ENCODE peak calls at places on chromosome 20, in four cellular contexts. P is K562, Z is A549, G is HepG2. X is an unnamed sample.

GRCh38 chr20:10846831-10847230 is 173.0 kb upstream of the JAG1 start:
- DNase-seq in P (no peak), Z (no peak), G (no peak), X (no peak)

GRCh38 chr20:17825949-17826843 is 126.4 kb downstream of the BANF2 start:
- DNase-seq in P (no peak), G (peak; percentile 44), Z (no peak), X (no peak)

GRCh38 chr20:11045412-11046175 is 371.8 kb upstream of the JAG1 start:
- DNase-seq in P (no peak), Z (no peak), G (peak; percentile 6), X (no peak)

GRCh38 chr20:41571006-41571405 is 47.2 kb downstream of the CHD6 start:
- DNase-seq in P (no peak), Z (no peak), G (no peak), X (no peak)

GRCh38 chr20:56925696-56926101 is 296.6 kb downstream of the TFAP2C start:
- DNase-seq in G (no peak), Z (no peak), P (no peak), X (peak; percentile 66)

GRCh38 chr20:16666272-16666671 is 63.6 kb upstream of the SNRPB2 start:
- DNase-seq in P (no peak), G (no peak), Z (peak; percentile 23), X (no peak)

GRCh38 chr20:46752639-46753235 is 43.3 kb downstream of the SLC2A10 start:
- DNase-seq in Z (peak; percentile 69), G (peak; percentile 63), P (peak; percentile 41), X (peak; percentile 80)

GRCh38 chr20:64212750-64213149 is 42.8 kb upstream of the PCMTD2 start:
- DNase-seq in G (no peak), P (no peak), Z (no peak), X (no peak)

GRCh38 chr20:17611290-17611539 is 41.3 kb downstream of the DSTN start:
- DNase-seq in G (no peak), Z (peak; percentile 66), P (no peak), X (no peak)

GRCh38 chr20:37285664-37286374 is 3.6 kb upstream of the MANBAL start:
- DNase-seq in G (peak; percentile 87), P (no peak), Z (no peak), X (no peak)

GRCh38 chr20:4021905-4022304 is 6.5 kb upstream of the RNF24 start:
- DNase-seq in Z (no peak), P (no peak), G (no peak), X (no peak)

GRCh38 chr20:60236613-60237012 is 278.4 kb downstream of the CDH26 start:
- DNase-seq in G (no peak), P (no peak), Z (no peak), X (no peak)

GRCh38 chr20:41181567-41181966 is 44.2 kb downstream of the PLCG1 start:
- DNase-seq in Z (no peak), P (no peak), G (no peak), X (no peak)

GRCh38 chr20:24705486-24705885 is 236.1 kb downstream of the SYNDIG1 start:
- DNase-seq in P (no peak), Z (no peak), G (no peak), X (no peak)

GRCh38 chr20:44866703-44867335 is 18.7 kb upstream of the YWHAB start:
- DNase-seq in Z (no peak), P (no peak), G (no peak), X (no peak)

GRCh38 chr20:38579921-38580320 is 1.1 kb upstream of the ADIG start:
- DNase-seq in Z (no peak), G (no peak), P (no peak), X (no peak)

GRCh38 chr20:63587781-63588591 is 13.9 kb upstream of the HELZ2 start:
- DNase-seq in Z (no peak), G (no peak), P (no peak), X (no peak)

GRCh38 chr20:55160022-55160421 is 684.6 kb downstream of the DOK5 start:
- DNase-seq in G (no peak), P (no peak), Z (no peak), X (no peak)

GRCh38 chr20:62726716-62727583 is 18.3 kb downstream of the NTSR1 start:
- DNase-seq in P (no peak), Z (no peak), G (no peak), X (no peak)

GRCh38 chr20:43914286-43914685 is 366 bp upstream of the TOX2 start:
- DNase-seq in Z (no peak), P (no peak), G (no peak), X (no peak)

GRCh38 chr20:61964675-61965605 is 100.7 kb downstream of the TAF4 start:
- DNase-seq in P (no peak), Z (no peak), G (no peak), X (peak; percentile 56)

GRCh38 chr20:12321746-12322145 is 404.1 kb downstream of the BTBD3 start:
- DNase-seq in P (no peak), Z (no peak), G (no peak), X (no peak)

GRCh38 chr20:53752971-53753879 is 159.6 kb upstream of the ZNF217 start:
- DNase-seq in Z (peak; percentile 88), G (no peak), P (peak; percentile 80), X (no peak)

GRCh38 chr20:41664584-41664983 is 46.4 kb upstream of the CHD6 start:
- DNase-seq in P (peak; percentile 64), Z (peak; percentile 59), G (peak; percentile 22), X (no peak)

GRCh38 chr20:63739129-63740069 is at the start of gene SLC2A4RG:
- DNase-seq in G (peak; percentile 94), Z (peak; percentile 74), P (peak; percentile 97), X (peak; percentile 79)

GRCh38 chr20:2088904-2089303 is 12.7 kb upstream of the STK35 start:
- DNase-seq in G (no peak), Z (no peak), P (no peak), X (no peak)

GRCh38 chr20:17971571-17972013 is 2.8 kb downstream of the MGME1 start:
- DNase-seq in P (peak; percentile 34), Z (no peak), G (peak; percentile 80), X (no peak)

GRCh38 chr20:40493071-40493470 is 196.0 kb downstream of the MAFB start:
- DNase-seq in G (no peak), Z (no peak), P (no peak), X (no peak)

GRCh38 chr20:47815416-47815806 is 30.1 kb upstream of the SULF2 start:
- DNase-seq in Z (no peak), G (no peak), P (no peak), X (no peak)

GRCh38 chr20:47818466-47818865 is 33.2 kb upstream of the SULF2 start:
- DNase-seq in P (no peak), G (no peak), Z (no peak), X (no peak)

GRCh38 chr20:47815866-47816265 is 30.6 kb upstream of the SULF2 start:
- DNase-seq in G (no peak), P (no peak), Z (no peak), X (no peak)

GRCh38 chr20:47817573-47817972 is 32.3 kb upstream of the SULF2 start:
- DNase-seq in Z (no peak), G (no peak), P (no peak), X (no peak)

DNA sequence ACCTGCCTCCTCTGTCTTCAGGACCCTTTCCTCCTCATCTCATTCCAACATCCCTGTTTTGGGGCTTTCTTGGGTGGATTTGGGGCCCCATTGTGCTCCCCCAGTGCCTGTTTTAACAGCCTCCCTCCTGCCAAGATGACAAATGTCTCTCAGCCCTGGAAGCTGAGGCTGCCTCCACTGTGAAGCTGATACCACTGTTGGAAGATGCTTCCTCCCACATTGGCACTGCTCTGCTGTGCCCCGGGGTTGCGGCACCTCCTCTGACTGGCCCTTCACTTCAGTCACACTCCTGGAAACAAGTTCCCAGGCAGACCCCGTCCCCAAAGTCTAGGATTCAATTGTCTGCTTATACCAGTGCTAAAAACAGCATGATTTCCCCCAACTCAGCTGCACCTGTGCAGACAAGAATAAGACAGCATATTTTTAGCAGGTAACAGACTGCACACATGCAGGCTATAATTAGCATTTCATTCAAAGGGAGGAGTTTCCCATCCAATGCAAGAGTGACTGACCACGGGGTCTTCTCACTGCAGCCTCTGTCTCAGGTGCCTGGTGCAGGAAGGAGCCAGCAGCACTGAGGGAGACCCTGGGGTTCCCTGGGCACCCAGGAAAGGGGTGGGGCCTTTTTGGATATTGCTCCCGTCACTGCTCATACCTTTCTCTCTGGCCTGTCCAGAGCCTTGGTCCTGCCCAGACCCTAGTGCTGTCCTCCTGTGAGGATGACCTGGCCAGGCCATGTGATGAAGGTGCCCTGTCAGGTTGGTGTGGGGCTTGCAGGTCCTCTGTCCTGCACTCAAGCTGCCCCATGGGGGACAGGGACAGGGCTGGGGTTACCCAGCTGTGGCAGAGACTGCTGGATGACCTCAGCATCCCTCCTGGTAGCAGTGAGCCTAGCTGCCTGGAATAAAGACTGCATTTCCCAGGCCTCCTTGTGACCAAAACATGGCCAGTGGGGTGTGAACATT is 31.5 kb upstream of the SULF2 start:
- DNase-seq in G (no peak), P (no peak), Z (no peak), X (no peak)
- TF ChIP-seq JUN in G (no peak), P (no peak), Z (no peak), X (no peak)

GRCh38 chr20:6707231-6707870 is 60.1 kb upstream of the BMP2 start:
- DNase-seq in Z (no peak), P (no peak), G (no peak), X (no peak)
- TF ChIP-seq MAFK in Z (no peak), P (no peak), G (no peak), X (no peak)

GRCh38 chr20:50744143-50744792 is 12.9 kb downstream of the PARD6B start:
- DNase-seq in P (peak; percentile 76), Z (peak; percentile 92), G (peak; percentile 96), X (no peak)
- TF ChIP-seq JUN in P (no peak), Z (no peak), G (peak; percentile 93), X (no peak)

DNA sequence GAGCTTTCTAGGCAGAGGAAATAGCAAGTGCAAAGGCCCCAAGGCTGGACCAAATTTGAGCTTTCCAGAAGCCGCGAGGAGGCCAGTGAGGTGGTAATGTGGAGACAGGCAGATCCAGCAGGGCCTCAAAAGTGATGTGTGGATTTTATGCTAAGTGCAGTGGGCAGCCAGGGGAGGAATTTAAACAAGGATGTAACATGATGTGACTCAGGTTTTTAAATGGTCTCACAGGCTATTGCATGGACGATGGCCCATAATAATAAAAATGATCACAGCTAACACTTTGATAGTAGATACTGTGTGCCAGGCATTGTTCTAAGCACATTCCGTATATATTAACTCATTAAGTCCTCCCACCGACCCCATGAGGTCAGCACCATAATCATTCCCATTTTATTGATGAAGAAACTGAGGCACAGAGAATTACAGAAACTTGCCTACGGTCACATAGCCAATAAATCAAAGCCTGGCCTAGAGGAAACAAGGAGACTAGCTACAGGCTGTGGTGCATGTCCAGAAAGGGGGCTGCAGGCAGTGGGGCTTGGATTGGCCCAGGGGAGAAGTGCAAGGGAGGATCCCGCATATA is 18.0 kb upstream of the PREX1 start:
- DNase-seq in P (no peak), Z (no peak), G (no peak), X (no peak)
- TF ChIP-seq MAFK in P (no peak), Z (no peak), G (no peak), X (no peak)

X was measured in H1.